ENCODE peak calls at places on chromosomes 12 and 14, in six cellular contexts. J is NT2/D1, V is lower lobe of right lung, C is non-pigmented ciliary epithelial cell, E is H54, P is T-helper 2 cell. Z is an unnamed sample.

GRCh38 chr14:69069020-69069421 is 83.9 kb downstream of the DCAF5 start:
- DNase-seq in J (no peak), V (no peak), C (peak), E (no peak), P (no peak), Z (no peak)

GRCh38 chr14:97779140-97779539 is 982.0 kb downstream of the VRK1 start:
- DNase-seq in J (no peak), V (no peak), C (no peak), E (no peak), P (no peak), Z (no peak)

GRCh38 chr14:94021416-94022157 is 4.6 kb upstream of the OTUB2 start:
- DNase-seq in J (no peak), V (no peak), C (no peak), E (no peak), P (no peak), Z (no peak)

GRCh38 chr14:54002653-54003052 is 46.0 kb upstream of the BMP4 start:
- DNase-seq in J (no peak), V (no peak), C (peak), E (no peak), P (no peak), Z (no peak)

GRCh38 chr12:20213851-20214250 is 154.5 kb upstream of the PDE3A start:
- DNase-seq in J (no peak), V (no peak), C (no peak), E (no peak), P (no peak), Z (no peak)

GRCh38 chr12:50222275-50222783 is 55.2 kb upstream of the CERS5 start:
- DNase-seq in J (peak), V (no peak), C (no peak), E (no peak), P (no peak), Z (no peak)

GRCh38 chr12:14664434-14665023 is 31.9 kb downstream of the GUCY2C start:
- DNase-seq in J (no peak), V (no peak), C (no peak), E (peak), P (no peak), Z (no peak)

GRCh38 chr14:65961004-65961403 is 525.2 kb upstream of the CCDC196 start:
- DNase-seq in J (peak), V (peak), C (no peak), E (peak), P (peak), Z (no peak)

GRCh38 chr14:24162083-24162482 is 1.0 kb downstream of the IRF9 start:
- DNase-seq in J (no peak), V (peak), C (no peak), E (no peak), P (no peak), Z (no peak)

GRCh38 chr14:102508774-102509743 is 517 bp downstream of the ANKRD9 start:
- DNase-seq in J (no peak), V (peak), C (no peak), E (peak), P (peak), Z (peak)

GRCh38 chr12:104154286-104154685 is 16.3 kb upstream of the NFYB start:
- DNase-seq in J (no peak), V (no peak), C (no peak), E (no peak), P (no peak), Z (no peak)

GRCh38 chr12:32889073-32889760 is 7.4 kb downstream of the PKP2 start:
- DNase-seq in J (no peak), V (no peak), C (no peak), E (no peak), P (no peak), Z (no peak)

GRCh38 chr14:81435578-81436295 is 35.6 kb upstream of the STON2 start:
- DNase-seq in J (no peak), V (peak), C (no peak), E (no peak), P (no peak), Z (peak)

GRCh38 chr12:95201056-95201670 is 16.1 kb downstream of the FGD6 start:
- DNase-seq in J (no peak), V (no peak), C (no peak), E (no peak), P (no peak), Z (no peak)

GRCh38 chr12:80189241-80189640 is 89.9 kb downstream of the OTOGL start:
- DNase-seq in J (no peak), V (no peak), C (peak), E (no peak), P (no peak), Z (no peak)

GRCh38 chr12:120064054-120064940 is 52.3 kb downstream of the RAB35 start:
- DNase-seq in J (no peak), V (no peak), C (no peak), E (no peak), P (no peak), Z (no peak)

GRCh38 chr14:90204516-90204915 is 51.8 kb upstream of the PSMC1 start:
- DNase-seq in J (no peak), V (no peak), C (no peak), E (no peak), P (no peak), Z (no peak)

GRCh38 chr12:114995891-114996290 is 311.9 kb upstream of the TBX3 start:
- DNase-seq in J (no peak), V (no peak), C (peak), E (no peak), P (no peak), Z (no peak)

GRCh38 chr12:1041478-1041877 is 50.5 kb downstream of the ERC1 start:
- DNase-seq in J (no peak), V (no peak), C (no peak), E (no peak), P (no peak), Z (no peak)

GRCh38 chr12:20096430-20096829 is 271.9 kb upstream of the PDE3A start:
- DNase-seq in J (no peak), V (no peak), C (no peak), E (no peak), P (no peak), Z (no peak)

GRCh38 chr12:131948166-131948712 is 1.5 kb upstream of the EP400 start:
- DNase-seq in J (no peak), V (no peak), C (no peak), E (no peak), P (no peak), Z (no peak)

GRCh38 chr12:40224439-40225291 is at the start of gene LRRK2:
- DNase-seq in J (peak), V (peak), C (no peak), E (peak), P (no peak), Z (peak)

GRCh38 chr12:111276189-111276588 is 92.7 kb downstream of the PHETA1 start:
- DNase-seq in J (no peak), V (no peak), C (no peak), E (no peak), P (no peak), Z (no peak)

GRCh38 chr14:75989134-75989533 is 3.6 kb downstream of the IFT43 start:
- DNase-seq in J (no peak), V (no peak), C (no peak), E (no peak), P (no peak), Z (peak)

GRCh38 chr14:64303471-64303917 is 9.3 kb upstream of the ESR2 start:
- DNase-seq in J (peak), V (no peak), C (no peak), E (peak), P (no peak), Z (no peak)

GRCh38 chr12:51593539-51593938 is 2.5 kb downstream of the SCN8A start:
- DNase-seq in J (peak), V (no peak), C (no peak), E (no peak), P (no peak), Z (no peak)

GRCh38 chr12:55842681-55843429 is at the start of gene MMP19:
- DNase-seq in J (peak), V (no peak), C (peak), E (no peak), P (no peak), Z (no peak)

GRCh38 chr12:9066755-9067433 is 48.8 kb downstream of the A2M start:
- DNase-seq in J (no peak), V (no peak), C (no peak), E (no peak), P (no peak), Z (no peak)

GRCh38 chr12:115440438-115440837 is 756.5 kb upstream of the TBX3 start:
- DNase-seq in J (no peak), V (no peak), C (peak), E (peak), P (no peak), Z (no peak)

GRCh38 chr12:113149361-113150150 is at the start of gene CFAP73:
- DNase-seq in J (peak), V (peak), C (peak), E (peak), P (no peak), Z (no peak)

GRCh38 chr14:55583942-55584468 is 4.0 kb downstream of the KTN1 start:
- DNase-seq in J (no peak), V (no peak), C (no peak), E (no peak), P (no peak), Z (no peak)

GRCh38 chr14:92954933-92955332 is 32.0 kb downstream of the CHGA start:
- DNase-seq in J (no peak), V (no peak), C (no peak), E (no peak), P (no peak), Z (no peak)

Z was measured in right lobe of liver.